ENCODE peak calls at places on chromosome 15, in four cellular contexts. G, S, O and H are unnamed samples.

GRCh38 chr15:34753236-34753894 is 1.4 kb downstream of the GJD2 start:
- DNase-seq in G (peak; percentile 30), S (no peak), O (no peak), H (no peak)

GRCh38 chr15:92907229-92907628 is 7.1 kb downstream of the CHD2 start:
- DNase-seq in O (no peak), G (no peak), S (no peak), H (no peak)

GRCh38 chr15:71207141-71207540 is 91.9 kb downstream of the THSD4 start:
- DNase-seq in O (no peak), G (no peak), S (no peak), H (no peak)

GRCh38 chr15:67009576-67010569 is 55.5 kb upstream of the SMAD3 start:
- DNase-seq in G (no peak), S (no peak), O (no peak), H (no peak)

GRCh38 chr15:90645873-90646605 is 71.1 kb upstream of the BLM start:
- DNase-seq in G (no peak), O (no peak), S (no peak), H (no peak)

GRCh38 chr15:40291088-40291574 is 8.3 kb upstream of the ANKRD63 start:
- DNase-seq in G (no peak), O (no peak), S (no peak), H (no peak)

GRCh38 chr15:77107531-77108355 is 36.8 kb upstream of the TSPAN3 start:
- DNase-seq in O (no peak), G (no peak), S (peak; percentile 46), H (peak; percentile 40)

GRCh38 chr15:53000412-53000811 is 210.3 kb upstream of the ONECUT1 start:
- DNase-seq in O (no peak), S (no peak), G (no peak), H (no peak)

GRCh38 chr15:40234783-40235182 is 4.1 kb upstream of the PAK6 start:
- DNase-seq in O (no peak), S (no peak), G (no peak), H (no peak)

GRCh38 chr15:72796515-72797337 is 13.2 kb upstream of the ADPGK start:
- DNase-seq in S (peak; percentile 72), G (no peak), O (no peak), H (peak; percentile 58)

GRCh38 chr15:25177955-25178801 is 223.4 kb downstream of the SNRPN start:
- DNase-seq in O (no peak), G (no peak), S (no peak), H (no peak)

GRCh38 chr15:75573001-75573400 is 6.1 kb downstream of the PTPN9 start:
- DNase-seq in G (peak; percentile 50), O (peak; percentile 31), S (no peak), H (no peak)

GRCh38 chr15:70051948-70052633 is 45.6 kb downstream of the TLE3 start:
- DNase-seq in G (no peak), S (no peak), O (no peak), H (no peak)

GRCh38 chr15:41970456-41970855 is 1.9 kb downstream of the EHD4 start:
- DNase-seq in O (no peak), S (no peak), G (no peak), H (no peak)

GRCh38 chr15:89672221-89673161 is 6.7 kb downstream of the PLIN1 start:
- DNase-seq in S (no peak), G (no peak), O (no peak), H (no peak)

GRCh38 chr15:34065941-34066340 is 26.9 kb upstream of the AVEN start:
- DNase-seq in S (no peak), O (no peak), G (no peak), H (no peak)

GRCh38 chr15:82040862-82041261 is 5.0 kb downstream of the MEX3B start:
- DNase-seq in O (no peak), S (no peak), G (no peak), H (no peak)

GRCh38 chr15:79923068-79923514 is 26.3 kb upstream of the MTHFS start:
- DNase-seq in O (no peak), S (peak; percentile 71), G (peak; percentile 43), H (peak; percentile 53)

GRCh38 chr15:70516408-70517193 is 246.8 kb downstream of the UACA start:
- DNase-seq in G (no peak), S (no peak), O (no peak), H (no peak)

GRCh38 chr15:90138071-90138833 is 36.0 kb upstream of the IDH2 start:
- DNase-seq in O (no peak), G (no peak), S (no peak), H (no peak)

GRCh38 chr15:66834863-66835557 is 133.0 kb downstream of the SMAD6 start:
- DNase-seq in S (no peak), O (no peak), G (no peak), H (no peak)

GRCh38 chr15:34721157-34721801 is 33.5 kb downstream of the GJD2 start:
- DNase-seq in G (no peak), S (no peak), O (no peak), H (no peak)

GRCh38 chr15:70830615-70831014 is 23.3 kb downstream of the LARP6 start:
- DNase-seq in S (no peak), G (no peak), O (no peak), H (no peak)

GRCh38 chr15:100114100-100114499 is 227.7 kb downstream of the ADAMTS17 start:
- DNase-seq in G (no peak), O (peak; percentile 73), S (no peak), H (no peak)